ENCODE peak calls at places on chromosome 19, in four cellular contexts. H, Y, O and J are unnamed samples.

GRCh38 chr19:50508850-50509190 is 2.2 kb downstream of the JOSD2 start:
- DNase-seq in H (no peak), Y (no peak), O (no peak), J (no peak)

GRCh38 chr19:40811478-40812341 is 12.7 kb downstream of the EGLN2 start:
- DNase-seq in H (no peak), Y (no peak), O (no peak), J (no peak)

GRCh38 chr19:19538077-19538764 is at the start of gene CILP2:
- DNase-seq in H (peak; percentile 48), Y (no peak), O (no peak), J (peak; percentile 26)

GRCh38 chr19:35710784-35711723 is 6.7 kb downstream of the ZBTB32 start:
- DNase-seq in H (no peak), Y (no peak), O (no peak), J (no peak)

GRCh38 chr19:35264281-35265125 is 4.3 kb upstream of the USF2 start:
- DNase-seq in H (no peak), Y (peak; percentile 11), O (peak; percentile 46), J (peak; percentile 55)

GRCh38 chr19:43675269-43675879 is 5.4 kb upstream of the PLAUR start:
- DNase-seq in H (no peak), Y (no peak), O (no peak), J (no peak)

GRCh38 chr19:15161028-15161984 is 39.5 kb downstream of the NOTCH3 start:
- DNase-seq in H (no peak), Y (no peak), O (no peak), J (no peak)

GRCh38 chr19:1262687-1263123 is 6.4 kb upstream of the CIRBP start:
- DNase-seq in H (no peak), Y (peak; percentile 46), O (no peak), J (no peak)

GRCh38 chr19:4337906-4338440 is 654 bp downstream of the STAP2 start:
- DNase-seq in H (no peak), Y (no peak), O (no peak), J (no peak)

GRCh38 chr19:2041686-2042484 is 9.2 kb downstream of the MKNK2 start:
- DNase-seq in H (peak; percentile 99), Y (peak; percentile 99), O (peak; percentile 100), J (peak; percentile 99)

GRCh38 chr19:4059493-4059880 is 7.2 kb downstream of the ZBTB7A start:
- DNase-seq in H (no peak), Y (no peak), O (no peak), J (no peak)

GRCh38 chr19:23991170-23991569 is 76.5 kb downstream of the ZNF726 start:
- DNase-seq in H (no peak), Y (no peak), O (no peak), J (no peak)

GRCh38 chr19:43464089-43464775 is 1.2 kb downstream of the LYPD3 start:
- DNase-seq in H (peak; percentile 80), Y (peak; percentile 84), O (peak; percentile 87), J (peak; percentile 83)

GRCh38 chr19:13962738-13963602 is 10.7 kb downstream of the DCAF15 start:
- DNase-seq in H (no peak), Y (peak; percentile 76), O (no peak), J (no peak)

GRCh38 chr19:10277795-10278583 is 7.1 kb downstream of the ICAM1 start:
- DNase-seq in H (no peak), Y (no peak), O (no peak), J (no peak)

GRCh38 chr19:33862991-33863390 is 66.3 kb downstream of the KCTD15 start:
- DNase-seq in H (peak; percentile 22), Y (no peak), O (no peak), J (no peak)

GRCh38 chr19:50967924-50968708 is 1.3 kb downstream of the KLK6 start:
- DNase-seq in H (no peak), Y (no peak), O (no peak), J (no peak)

GRCh38 chr19:15595069-15595468 is 19.9 kb upstream of the CYP4F8 start:
- DNase-seq in H (no peak), Y (no peak), O (no peak), J (no peak)

GRCh38 chr19:22882797-22883196 is 50.7 kb downstream of the ZNF723 start:
- DNase-seq in H (no peak), Y (no peak), O (no peak), J (no peak)

GRCh38 chr19:13483215-13483614 is 23.1 kb downstream of the CACNA1A start:
- DNase-seq in H (no peak), Y (no peak), O (no peak), J (no peak)

GRCh38 chr19:19337120-19337519 is 16.5 kb downstream of the MAU2 start:
- DNase-seq in H (no peak), Y (no peak), O (no peak), J (no peak)

GRCh38 chr19:8877854-8878705 is 45.9 kb downstream of the MBD3L1 start:
- DNase-seq in H (no peak), Y (no peak), O (no peak), J (no peak)

GRCh38 chr19:4579389-4579788 is 19.9 kb upstream of the SEMA6B start:
- DNase-seq in H (no peak), Y (no peak), O (no peak), J (no peak)

GRCh38 chr19:42422576-42423461 is 4.4 kb downstream of the LIPE start:
- DNase-seq in H (no peak), Y (no peak), O (peak; percentile 74), J (no peak)

GRCh38 chr19:16467581-16467980 is 4.2 kb downstream of the EPS15L1 start:
- DNase-seq in H (peak; percentile 58), Y (no peak), O (no peak), J (no peak)

GRCh38 chr19:51501594-51502263 is at the start of gene SIGLEC12:
- DNase-seq in H (no peak), Y (no peak), O (no peak), J (no peak)

GRCh38 chr19:44142014-44142523 is 715 bp downstream of the ZNF234 start:
- DNase-seq in H (no peak), Y (no peak), O (no peak), J (no peak)

GRCh38 chr19:31378404-31378803 is 29.2 kb upstream of the TSHZ3 start:
- DNase-seq in H (no peak), Y (peak; percentile 67), O (no peak), J (no peak)

GRCh38 chr19:32404939-32405430 is 585 bp upstream of the DPY19L3 start:
- DNase-seq in H (peak; percentile 80), Y (peak; percentile 66), O (peak; percentile 87), J (peak; percentile 59)

GRCh38 chr19:51311388-51312257 is at the start of gene IGLON5:
- DNase-seq in H (no peak), Y (no peak), O (no peak), J (no peak)

GRCh38 chr19:4457654-4458406 is at the start of gene UBXN6:
- DNase-seq in H (peak; percentile 97), Y (peak; percentile 97), O (peak; percentile 99), J (peak; percentile 99)

GRCh38 chr19:50046649-50047503 is 21.1 kb downstream of the ZNF473 start:
- DNase-seq in H (peak; percentile 45), Y (peak; percentile 39), O (peak; percentile 70), J (peak; percentile 66)

GRCh38 chr19:19067276-19068072 is 3.7 kb downstream of the SLC25A42 start:
- DNase-seq in H (no peak), Y (no peak), O (no peak), J (no peak)

GRCh38 chr19:18831524-18832330 is at the start of gene UPF1:
- DNase-seq in H (peak; percentile 98), Y (peak; percentile 95), O (peak; percentile 99), J (peak; percentile 95)

GRCh38 chr19:58474291-58474996 is 1.7 kb upstream of the ZNF446 start:
- DNase-seq in H (no peak), Y (no peak), O (no peak), J (no peak)

GRCh38 chr19:56692496-56692895 is 20.9 kb upstream of the ZNF835 start:
- DNase-seq in H (no peak), Y (no peak), O (no peak), J (no peak)

GRCh38 chr19:53870485-53870844 is 2.8 kb downstream of the MYADM start:
- DNase-seq in H (no peak), Y (no peak), O (no peak), J (no peak)

GRCh38 chr19:54030895-54031586 is 32.7 kb downstream of the VSTM1 start:
- DNase-seq in H (no peak), Y (no peak), O (no peak), J (no peak)

GRCh38 chr19:35169226-35169995 is 14.9 kb downstream of the FXYD5 start:
- DNase-seq in H (no peak), Y (no peak), O (peak; percentile 46), J (no peak)

DNA sequence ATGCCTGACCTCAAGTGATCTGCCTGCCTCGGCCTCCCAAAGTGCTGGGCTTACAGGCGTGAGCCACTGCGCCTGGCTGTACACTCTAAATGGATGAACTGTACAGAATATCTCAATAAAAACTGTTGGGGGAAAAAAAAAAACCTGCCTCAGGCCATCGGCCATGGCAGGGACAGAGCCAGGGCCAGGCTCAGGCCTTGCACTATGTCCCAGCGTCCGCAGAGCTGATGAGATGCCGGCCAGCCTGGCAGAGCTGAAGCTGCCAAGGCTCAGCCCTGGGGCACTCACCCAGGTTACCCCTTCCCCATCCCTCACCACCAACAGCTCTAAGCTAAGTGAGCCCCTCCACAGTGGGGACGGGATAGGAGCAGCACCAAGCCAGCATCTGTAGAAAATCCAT is 6.1 kb downstream of the PPP6R1 start:
- DNase-seq in H (no peak), Y (no peak), O (no peak), J (no peak)
- H3K4me3 ChIP-seq in H (no peak overlapping the region), Y (no peak overlapping the region), O (no peak overlapping the region), J (no peak overlapping the region)

DNA sequence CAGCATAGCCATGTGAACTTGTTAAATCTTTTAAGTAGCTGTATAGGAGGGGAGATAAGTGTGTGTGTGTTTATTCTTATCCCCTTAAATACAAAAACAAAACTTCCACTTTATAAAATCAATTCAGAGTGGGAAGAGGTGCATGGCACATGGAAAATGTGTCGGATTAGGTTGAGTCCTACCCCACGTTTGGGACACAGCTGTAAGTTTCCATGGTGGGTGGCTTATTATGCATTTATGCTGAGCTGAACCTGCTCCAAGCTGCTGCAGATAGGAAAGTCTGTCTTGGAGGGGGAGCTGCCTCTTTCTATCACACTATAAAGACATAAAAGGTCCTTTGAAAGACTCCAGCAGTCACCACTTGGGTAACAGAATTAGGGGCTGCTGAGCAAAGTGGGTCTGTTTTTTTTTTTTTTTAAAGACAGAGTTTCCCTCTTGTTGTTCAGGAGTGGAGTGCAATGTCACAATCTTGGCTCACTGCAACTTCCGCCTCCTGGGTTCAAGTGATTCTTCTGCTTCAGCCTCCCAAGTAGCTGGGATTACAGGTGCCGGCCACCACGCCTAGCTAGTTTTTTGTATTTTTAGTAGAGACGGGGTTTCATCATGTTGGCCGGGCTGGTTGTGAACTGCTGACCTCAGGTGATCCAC is 15.2 kb downstream of the ACTN4 start:
- DNase-seq in H (no peak), Y (no peak), O (no peak), J (no peak)
- H3K4me1 ChIP-seq in H (peaks cover 66% of the 10 kb centered on the region), Y (peaks cover 70% of the 10 kb centered on the region), O (peaks cover 100% of the 10 kb centered on the region), J (peaks cover 100% of the 10 kb centered on the region)

GRCh38 chr19:46604781-46605355 is 3.7 kb downstream of the CALM3 start:
- DNase-seq in H (no peak), Y (no peak), O (peak; percentile 42), J (peak; percentile 94)
- H3K27ac ChIP-seq in H (no peak overlapping the region), Y (no peak overlapping the region), O (no peak overlapping the region), J (peak overlapping the region; percentile 100)

GRCh38 chr19:3045885-3046603 is 16.3 kb downstream of the TLE5 start:
- DNase-seq in H (no peak), Y (peak; percentile 59), O (no peak), J (no peak)

GRCh38 chr19:3039641-3040077 is 10.6 kb upstream of the TLE2 start:
- DNase-seq in H (no peak), Y (no peak), O (peak; percentile 63), J (no peak)

GRCh38 chr19:3041302-3041701 is 12.2 kb upstream of the TLE2 start:
- DNase-seq in H (no peak), Y (no peak), O (no peak), J (no peak)

GRCh38 chr19:3041756-3042517 is 12.9 kb upstream of the TLE2 start:
- DNase-seq in H (no peak), Y (peak; percentile 62), O (no peak), J (no peak)

GRCh38 chr19:3042545-3043267 is 13.6 kb upstream of the TLE2 start:
- DNase-seq in H (no peak), Y (no peak), O (no peak), J (no peak)
- H3K4me3 ChIP-seq in H (no peak overlapping the region), Y (peak overlapping the region; percentile 20), O (no peak overlapping the region), J (no peak overlapping the region)